ENCODE peak calls at places on chromosomes 11 and 22, in eight cellular contexts. E, F, D, S, N, I, Y and G are unnamed samples.

GRCh38 chr11:8015753-8016239 is 28.7 kb downstream of the EIF3F start:
- DNase-seq in E (no peak), F (no peak), D (no peak), S (no peak), N (no peak), I (peak; percentile 69), Y (no peak), G (no peak)

GRCh38 chr11:2129699-2130366 is 9.4 kb downstream of the IGF2 start:
- DNase-seq in E (no peak), F (no peak), D (no peak), S (no peak), N (no peak), I (no peak), Y (no peak), G (no peak)

GRCh38 chr11:44127130-44127529 is 31.7 kb downstream of the EXT2 start:
- DNase-seq in E (no peak), F (peak; percentile 78), D (no peak), S (no peak), N (no peak), I (no peak), Y (no peak), G (no peak)

GRCh38 chr11:66543263-66544107 is 2.4 kb downstream of the ZDHHC24 start:
- DNase-seq in E (peak; percentile 90), F (no peak), D (peak; percentile 60), S (peak; percentile 47), N (peak; percentile 73), I (peak; percentile 57), Y (no peak), G (no peak)

GRCh38 chr11:15123849-15124248 is 9.1 kb downstream of the INSC start:
- DNase-seq in E (no peak), F (no peak), D (no peak), S (no peak), N (no peak), I (peak; percentile 90), Y (no peak), G (peak; percentile 70)

GRCh38 chr22:33163815-33164214 is 105.6 kb upstream of the SYN3 start:
- DNase-seq in E (no peak), F (no peak), D (no peak), S (no peak), N (no peak), I (no peak), Y (no peak), G (no peak)

GRCh38 chr11:29616611-29617010 is 400.2 kb downstream of the KCNA4 start:
- DNase-seq in E (no peak), F (peak; percentile 1), D (no peak), S (no peak), N (no peak), I (no peak), Y (no peak), G (no peak)

GRCh38 chr11:38791346-38791961 is 2193.4 kb upstream of the RAG2 start:
- DNase-seq in E (peak; percentile 49), F (peak; percentile 71), D (no peak), S (no peak), N (peak; percentile 6), I (peak; percentile 58), Y (peak; percentile 24), G (peak; percentile 33)

GRCh38 chr11:113006916-113007445 is 45.8 kb downstream of the NCAM1 start:
- DNase-seq in E (no peak), F (no peak), D (no peak), S (no peak), N (no peak), I (no peak), Y (no peak), G (no peak)

GRCh38 chr22:45502215-45503070 is at the start of gene FBLN1:
- DNase-seq in E (no peak), F (peak; percentile 8), D (no peak), S (no peak), N (no peak), I (no peak), Y (no peak), G (no peak)

GRCh38 chr11:15114501-15115475 is at the start of gene INSC:
- DNase-seq in E (no peak), F (no peak), D (no peak), S (no peak), N (no peak), I (peak; percentile 8), Y (no peak), G (no peak)

GRCh38 chr11:19673924-19674390 is 38.7 kb upstream of the NAV2 start:
- DNase-seq in E (peak; percentile 67), F (peak; percentile 40), D (peak; percentile 64), S (no peak), N (no peak), I (no peak), Y (no peak), G (no peak)

GRCh38 chr22:28112548-28113043 is 193.5 kb upstream of the PITPNB start:
- DNase-seq in E (no peak), F (peak; percentile 42), D (no peak), S (no peak), N (no peak), I (peak; percentile 43), Y (peak; percentile 38), G (no peak)

GRCh38 chr11:8309862-8310261 is 46.2 kb upstream of the LMO1 start:
- DNase-seq in E (no peak), F (no peak), D (no peak), S (no peak), N (no peak), I (no peak), Y (peak; percentile 23), G (no peak)

GRCh38 chr22:27636716-27637503 is 164.6 kb downstream of the MN1 start:
- DNase-seq in E (no peak), F (no peak), D (no peak), S (no peak), N (no peak), I (no peak), Y (no peak), G (no peak)

GRCh38 chr11:96388891-96389603 is 665 bp downstream of the CCDC82 start:
- DNase-seq in E (no peak), F (no peak), D (no peak), S (no peak), N (no peak), I (no peak), Y (no peak), G (peak; percentile 6)

GRCh38 chr22:31604746-31605705 is 57.0 kb downstream of the PISD start:
- DNase-seq in E (peak; percentile 53), F (peak; percentile 2), D (no peak), S (no peak), N (no peak), I (no peak), Y (no peak), G (no peak)

GRCh38 chr11:117818036-117818858 is 6.3 kb downstream of the FXYD2 start:
- DNase-seq in E (no peak), F (peak; percentile 51), D (no peak), S (no peak), N (no peak), I (peak; percentile 56), Y (no peak), G (no peak)

DNA sequence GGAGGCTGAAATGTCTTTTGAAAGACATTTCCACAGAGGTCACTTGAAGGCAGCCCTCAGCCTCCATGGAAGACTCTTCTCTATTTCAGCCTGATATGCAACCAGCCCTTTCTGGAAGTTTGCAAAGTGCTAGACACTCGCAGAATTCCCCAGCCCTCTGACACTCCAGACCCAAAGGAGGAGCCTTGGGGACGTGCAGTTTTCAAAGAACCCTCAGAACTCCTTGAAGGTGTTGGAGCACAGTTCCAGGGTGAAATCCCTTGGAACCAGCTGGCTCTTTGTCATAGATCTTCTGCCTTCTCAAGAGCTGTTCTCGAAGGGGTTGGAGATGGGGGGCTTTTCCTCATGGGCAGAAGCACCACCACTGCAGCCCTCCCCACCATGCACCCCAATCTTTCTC is 19.6 kb downstream of the SPATA19 start:
- DNase-seq in E (no peak), F (no peak), D (no peak), S (no peak), N (no peak), I (no peak), Y (no peak), G (no peak)
- TF ChIP-seq POLR2A in E (no peak), F (no peak), D (no peak), S (no peak), N (no peak), I (no peak), Y (no peak), G (no peak)

GRCh38 chr11:119168471-119169271 is at the start of gene NLRX1:
- DNase-seq in E (peak; percentile 93), F (peak; percentile 92), D (peak; percentile 90), S (peak; percentile 85), N (peak; percentile 97), I (peak; percentile 72), Y (peak; percentile 88), G (peak; percentile 76)
- TF ChIP-seq POLR2A in E (peak; percentile 81), F (peak; percentile 86), D (peak; percentile 86), S (no peak), N (peak; percentile 35), I (peak; percentile 81), Y (peak; percentile 80), G (peak; percentile 50)

DNA sequence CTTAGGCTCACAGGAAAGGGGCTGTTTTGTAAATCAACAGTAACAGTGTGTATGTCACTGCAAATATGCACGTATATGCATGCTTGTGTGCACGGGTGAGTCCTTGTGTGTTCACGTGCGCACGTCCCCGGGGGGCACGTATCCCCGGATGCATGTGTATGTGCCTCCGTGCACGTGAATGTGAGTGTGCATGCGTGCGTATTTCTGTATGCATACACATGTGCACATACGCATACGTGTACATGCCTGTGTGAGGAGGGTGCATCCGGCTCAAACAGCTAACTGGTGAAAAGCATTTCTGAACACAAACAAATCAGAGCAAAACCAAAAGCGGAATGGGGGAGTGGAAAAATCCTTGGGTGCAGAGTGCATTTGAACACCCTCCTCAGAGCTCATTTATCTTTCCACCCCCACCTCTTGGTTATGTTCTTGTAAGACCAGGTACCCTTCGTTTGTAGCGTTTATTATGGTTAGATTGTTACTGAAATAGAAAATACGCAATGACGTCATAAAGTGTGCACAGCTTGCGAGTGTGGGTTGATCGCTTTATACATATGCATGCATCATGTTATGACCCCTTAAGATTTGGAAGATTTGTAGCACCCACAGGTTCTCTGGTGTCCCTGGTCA is 7.0 kb downstream of the ARSA start:
- DNase-seq in E (peak; percentile 73), F (peak; percentile 31), D (peak; percentile 45), S (no peak), N (no peak), I (no peak), Y (peak; percentile 22), G (no peak)
- TF ChIP-seq POLR2A in E (no peak), F (no peak), D (no peak), S (no peak), N (no peak), I (no peak), Y (no peak), G (no peak)

DNA sequence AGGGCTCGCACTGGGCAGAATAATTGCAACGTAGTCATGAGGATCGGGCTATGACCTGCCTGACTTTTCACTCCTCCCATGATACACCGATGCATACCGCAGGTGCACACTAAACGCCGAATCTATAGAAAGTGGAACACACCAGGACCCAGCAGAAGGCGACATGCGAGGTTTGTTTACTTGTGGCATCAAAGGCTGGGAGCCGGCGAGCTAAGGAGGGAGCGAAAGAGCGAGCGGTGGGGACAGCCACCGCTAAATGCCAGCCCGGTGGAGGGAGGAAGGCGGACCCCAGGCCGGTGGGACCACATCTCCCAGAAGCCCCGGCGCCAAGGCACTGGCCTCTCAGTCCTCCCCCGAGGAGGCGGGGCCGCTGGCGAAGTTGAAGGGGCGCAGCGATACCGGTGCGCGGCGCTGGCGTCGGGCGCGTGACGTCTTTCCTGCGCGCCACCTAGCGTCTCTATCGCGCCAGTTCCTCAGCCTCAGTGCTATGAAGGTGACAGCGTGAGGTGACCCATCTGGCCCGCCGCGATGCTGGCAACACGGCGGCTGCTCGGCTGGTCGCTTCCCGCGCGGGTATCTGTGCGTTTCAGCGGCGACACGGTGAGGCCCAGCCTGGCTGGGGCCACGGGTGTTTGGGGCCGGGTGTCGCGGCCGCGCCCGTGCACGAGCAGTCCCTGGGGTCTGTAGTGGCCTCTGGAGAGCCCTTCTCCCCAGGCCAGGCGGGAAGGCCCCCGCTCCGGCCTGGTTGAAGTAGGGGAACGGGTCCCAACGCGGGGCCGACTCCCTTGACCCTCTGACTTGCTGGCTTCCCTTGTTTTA is at the start of gene NDUFV1:
- DNase-seq in E (peak; percentile 99), F (peak; percentile 97), D (peak; percentile 98), S (peak; percentile 98), N (peak; percentile 90), I (peak; percentile 87), Y (peak; percentile 97), G (peak; percentile 95)
- TF ChIP-seq POLR2A in E (peak; percentile 80), F (peak; percentile 86), D (peak; percentile 90), S (no peak), N (peak; percentile 78), I (peak; percentile 73), Y (peak; percentile 63), G (peak; percentile 77)